ENCODE peak calls at places on chromosomes 7 and 10, in seven cellular contexts. B is GM23248, N is MM.1S, K is SK-N-SH, T is neural progenitor cell, Y is PC-3, V is OCI-LY7. P is an unnamed sample.

GRCh38 chr7:47361746-47362215 is 220.1 kb downstream of the TNS3 start:
- DNase-seq in B (peak; percentile 81), N (no peak), K (no peak), T (no peak), Y (peak; percentile 98), V (no peak), P (no peak)

GRCh38 chr7:150801242-150801945 is 825 bp downstream of the TMEM176A start:
- DNase-seq in B (no peak), N (no peak), K (no peak), T (no peak), Y (no peak), V (no peak), P (no peak)

GRCh38 chr10:61961278-61961677 is 59.8 kb downstream of the ARID5B start:
- DNase-seq in B (no peak), N (peak; percentile 93), K (no peak), T (no peak), Y (no peak), V (peak; percentile 99), P (no peak)

GRCh38 chr10:85645097-85645496 is 721.5 kb downstream of the GRID1 start:
- DNase-seq in B (no peak), N (no peak), K (no peak), T (no peak), Y (no peak), V (no peak), P (no peak)

GRCh38 chr10:14571866-14572507 is 202.7 kb downstream of the FAM107B start:
- DNase-seq in B (peak; percentile 42), N (peak; percentile 32), K (no peak), T (no peak), Y (peak; percentile 72), V (no peak), P (peak; percentile 77)

GRCh38 chr7:22064816-22065215 is 119.1 kb upstream of the CDCA7L start:
- DNase-seq in B (no peak), N (no peak), K (no peak), T (no peak), Y (no peak), V (no peak), P (no peak)

GRCh38 chr7:13411641-13412040 is 577.8 kb downstream of the ETV1 start:
- DNase-seq in B (no peak), N (no peak), K (no peak), T (peak; percentile 18), Y (no peak), V (no peak), P (no peak)

GRCh38 chr10:6047326-6047611 is 14.9 kb downstream of the IL2RA start:
- DNase-seq in B (no peak), N (no peak), K (no peak), T (no peak), Y (no peak), V (peak; percentile 44), P (no peak)

GRCh38 chr10:22805304-22805703 is 90.9 kb upstream of the PIP4K2A start:
- DNase-seq in B (peak; percentile 73), N (no peak), K (peak; percentile 35), T (no peak), Y (peak; percentile 72), V (no peak), P (peak; percentile 57)

GRCh38 chr7:73397521-73397934 is 36.0 kb upstream of the FZD9 start:
- DNase-seq in B (no peak), N (no peak), K (no peak), T (peak; percentile 75), Y (no peak), V (no peak), P (peak; percentile 21)

GRCh38 chr7:147171013-147171391 is 1054.4 kb downstream of the CNTNAP2 start:
- DNase-seq in B (no peak), N (no peak), K (no peak), T (peak; percentile 7), Y (no peak), V (no peak), P (no peak)

GRCh38 chr10:118564652-118565051 is 30.8 kb downstream of the PRLHR start:
- DNase-seq in B (peak; percentile 50), N (no peak), K (peak; percentile 52), T (peak; percentile 79), Y (peak; percentile 41), V (no peak), P (no peak)

GRCh38 chr10:128884061-128884425 is 583.0 kb upstream of the MGMT start:
- DNase-seq in B (no peak), N (no peak), K (no peak), T (no peak), Y (no peak), V (no peak), P (no peak)

GRCh38 chr7:50393076-50393475 is 57.1 kb downstream of the FIGNL1 start:
- DNase-seq in B (no peak), N (no peak), K (no peak), T (no peak), Y (no peak), V (no peak), P (no peak)

GRCh38 chr10:100970914-100971811 is 1.9 kb downstream of the SEMA4G start:
- DNase-seq in B (no peak), N (no peak), K (no peak), T (no peak), Y (no peak), V (no peak), P (peak; percentile 56)

GRCh38 chr7:87220734-87221215 is 1.2 kb upstream of the TMEM243 start:
- DNase-seq in B (peak; percentile 72), N (peak; percentile 30), K (peak; percentile 42), T (peak; percentile 57), Y (peak; percentile 51), V (no peak), P (peak; percentile 53)

GRCh38 chr10:106920538-106920937 is 244.0 kb downstream of the SORCS1 start:
- DNase-seq in B (no peak), N (no peak), K (no peak), T (no peak), Y (no peak), V (no peak), P (no peak)

GRCh38 chr7:85815511-85815910 is 628.7 kb upstream of the SEMA3D start:
- DNase-seq in B (no peak), N (no peak), K (peak; percentile 31), T (no peak), Y (no peak), V (no peak), P (no peak)

GRCh38 chr10:91864099-91864498 is 45.2 kb downstream of the FGFBP3 start:
- DNase-seq in B (no peak), N (no peak), K (no peak), T (no peak), Y (peak; percentile 3), V (no peak), P (no peak)

GRCh38 chr7:116213361-116214155 is 3.2 kb downstream of the TES start:
- DNase-seq in B (peak; percentile 59), N (no peak), K (no peak), T (no peak), Y (no peak), V (no peak), P (no peak)

GRCh38 chr10:15720635-15721310 is 1.1 kb upstream of the ITGA8 start:
- DNase-seq in B (no peak), N (no peak), K (no peak), T (no peak), Y (no peak), V (no peak), P (no peak)

GRCh38 chr7:22631730-22632129 is 95.3 kb upstream of the IL6 start:
- DNase-seq in B (no peak), N (no peak), K (no peak), T (no peak), Y (no peak), V (no peak), P (no peak)

GRCh38 chr7:86947956-86948355 is 111.5 kb downstream of the ELAPOR2 start:
- DNase-seq in B (no peak), N (no peak), K (no peak), T (no peak), Y (no peak), V (no peak), P (no peak)

GRCh38 chr7:33774762-33775523 is 130.4 kb upstream of the BMPER start:
- DNase-seq in B (peak; percentile 15), N (no peak), K (no peak), T (no peak), Y (peak; percentile 7), V (no peak), P (peak; percentile 56)

GRCh38 chr7:104160375-104160774 is 47.4 kb downstream of the ORC5 start:
- DNase-seq in B (peak; percentile 50), N (peak; percentile 27), K (peak; percentile 17), T (no peak), Y (peak; percentile 38), V (peak; percentile 13), P (peak; percentile 17)

GRCh38 chr10:120810298-120810697 is 40.9 kb upstream of the WDR11 start:
- DNase-seq in B (no peak), N (no peak), K (peak; percentile 42), T (no peak), Y (peak; percentile 2), V (no peak), P (no peak)

GRCh38 chr10:117254338-117254737 is 13.4 kb downstream of the SLC18A2 start:
- DNase-seq in B (no peak), N (no peak), K (no peak), T (no peak), Y (no peak), V (no peak), P (no peak)

GRCh38 chr10:111716032-111716431 is 467.5 kb downstream of the GPAM start:
- DNase-seq in B (peak; percentile 39), N (no peak), K (no peak), T (no peak), Y (no peak), V (peak; percentile 2), P (no peak)
- H3K4me3 ChIP-seq in B (no peak overlapping the region), N (no peak overlapping the region), K (no peak overlapping the region), T (no peak overlapping the region), Y (no peak overlapping the region), V (no peak overlapping the region), P (no peak overlapping the region)

GRCh38 chr10:79403441-79404230 is 41.8 kb downstream of the ZCCHC24 start:
- DNase-seq in B (no peak), N (no peak), K (no peak), T (peak; percentile 61), Y (peak; percentile 82), V (no peak), P (no peak)
- TF ChIP-seq EZH2phosphoT487 in B (no peak), N (no peak), K (no peak), T (no peak), Y (no peak), V (no peak), P (no peak)

DNA sequence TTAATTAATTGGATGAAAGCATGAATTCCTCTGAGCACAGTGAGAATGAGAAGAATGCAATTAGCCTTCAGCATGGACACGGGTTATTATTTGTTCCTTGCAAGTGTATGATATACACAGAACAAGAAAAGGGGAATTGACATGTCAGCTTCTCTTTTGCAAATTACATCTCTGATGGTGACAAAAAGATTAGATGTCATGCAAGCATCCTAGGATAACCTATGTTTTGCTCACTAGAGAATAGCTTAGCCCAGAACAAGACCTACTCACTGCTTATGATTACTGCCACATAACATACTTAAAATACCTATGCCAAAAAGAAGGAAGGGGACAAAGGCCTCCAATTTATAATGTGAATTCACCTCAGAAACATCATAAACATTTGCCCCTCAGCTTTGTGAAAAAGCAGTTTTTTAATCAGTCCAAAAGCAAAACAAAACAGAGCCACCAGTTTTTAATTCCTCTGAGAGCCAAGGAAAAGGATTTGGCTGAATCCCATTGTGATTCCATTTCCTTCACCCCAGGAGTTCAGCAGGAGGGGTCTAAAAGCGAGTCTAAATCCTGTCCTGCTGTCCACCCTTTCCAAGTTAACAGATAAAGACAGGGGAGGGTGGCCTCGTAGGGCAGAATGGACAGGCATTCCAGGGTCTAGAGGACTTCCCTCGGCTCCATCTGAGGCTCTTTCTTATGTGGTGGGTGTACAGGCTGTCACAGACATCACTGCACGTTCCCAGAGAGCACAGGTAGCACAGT is 120.1 kb downstream of the ABLIM1 start:
- DNase-seq in B (no peak), N (no peak), K (no peak), T (peak; percentile 73), Y (no peak), V (no peak), P (no peak)
- H3K4me3 ChIP-seq in B (no peak overlapping the region), N (no peak overlapping the region), K (no peak overlapping the region), T (peak overlapping the region; percentile 29), Y (no peak overlapping the region), V (peak overlapping the region; percentile 21), P (no peak overlapping the region)

GRCh38 chr10:125812128-125812527 is 10.9 kb downstream of the UROS start:
- DNase-seq in B (peak; percentile 52), N (no peak), K (no peak), T (no peak), Y (peak; percentile 21), V (no peak), P (no peak)
- TF ChIP-seq EZH2phosphoT487 in B (no peak), N (no peak), K (no peak), T (no peak), Y (no peak), V (no peak), P (no peak)